ENCODE peak calls at places on chromosome 7, in seven cellular contexts. F, S, C, D, K, Z and B are unnamed samples.

GRCh38 chr7:92810242-92810611 is 26.1 kb downstream of the CDK6 start:
- DNase-seq in F (no peak), S (no peak), C (no peak), D (no peak), K (no peak), Z (peak), B (no peak)

GRCh38 chr7:47627580-47628283 is 45.8 kb upstream of the TNS3 start:
- DNase-seq in F (no peak), S (no peak), C (no peak), D (peak), K (no peak), Z (no peak), B (no peak)

GRCh38 chr7:15314922-15315321 is 246.9 kb downstream of the AGMO start:
- DNase-seq in F (no peak), S (no peak), C (no peak), D (no peak), K (no peak), Z (no peak), B (no peak)

GRCh38 chr7:19284596-19285300 is 139.5 kb upstream of the FERD3L start:
- DNase-seq in F (no peak), S (no peak), C (no peak), D (no peak), K (no peak), Z (no peak), B (no peak)

GRCh38 chr7:130141161-130141857 is 63.9 kb downstream of the TMEM209 start:
- DNase-seq in F (peak), S (no peak), C (no peak), D (no peak), K (peak), Z (peak), B (no peak)

GRCh38 chr7:137667633-137668387 is 179.0 kb downstream of the DGKI start:
- DNase-seq in F (no peak), S (no peak), C (no peak), D (no peak), K (no peak), Z (no peak), B (no peak)

GRCh38 chr7:158946771-158947170 is 90.4 kb downstream of the DYNC2I1 start:
- DNase-seq in F (no peak), S (no peak), C (no peak), D (no peak), K (no peak), Z (no peak), B (no peak)

GRCh38 chr7:101273126-101273525 is 28.2 kb upstream of the FIS1 start:
- DNase-seq in F (no peak), S (no peak), C (no peak), D (no peak), K (no peak), Z (no peak), B (no peak)

GRCh38 chr7:121515181-121515580 is 119.1 kb upstream of the FAM3C start:
- DNase-seq in F (no peak), S (no peak), C (no peak), D (no peak), K (no peak), Z (no peak), B (no peak)

GRCh38 chr7:46035166-46035565 is 114.1 kb upstream of the IGFBP3 start:
- DNase-seq in F (no peak), S (no peak), C (no peak), D (no peak), K (no peak), Z (no peak), B (no peak)

GRCh38 chr7:46032353-46032752 is 111.3 kb upstream of the IGFBP3 start:
- DNase-seq in F (no peak), S (peak), C (no peak), D (no peak), K (no peak), Z (no peak), B (no peak)

GRCh38 chr7:46033592-46033991 is 112.5 kb upstream of the IGFBP3 start:
- DNase-seq in F (no peak), S (no peak), C (no peak), D (no peak), K (no peak), Z (no peak), B (no peak)

GRCh38 chr7:46034056-46034768 is 113.1 kb upstream of the IGFBP3 start:
- DNase-seq in F (no peak), S (no peak), C (no peak), D (no peak), K (no peak), Z (no peak), B (no peak)

DNA sequence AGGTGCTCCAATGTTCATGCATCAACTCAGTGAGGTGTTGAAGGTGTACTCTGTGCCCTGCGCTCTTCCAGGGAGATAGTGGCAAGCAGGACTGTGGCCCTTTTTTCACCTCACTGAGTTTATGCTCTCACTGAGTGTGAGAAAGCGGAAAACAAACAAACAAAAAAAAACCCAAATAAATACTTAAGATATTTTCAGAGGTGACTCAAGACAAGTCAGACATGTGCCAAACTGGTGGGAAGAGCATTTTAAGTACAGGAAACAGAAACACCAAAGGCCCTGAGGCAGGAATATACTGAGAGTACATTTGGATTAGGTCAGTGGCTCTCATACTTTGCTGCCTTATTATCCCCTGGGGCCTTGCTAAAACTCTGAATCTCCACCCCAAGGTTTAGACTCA is 111.9 kb upstream of the IGFBP3 start:
- DNase-seq in F (no peak), S (no peak), C (no peak), D (no peak), K (no peak), Z (no peak), B (peak)
- TF ChIP-seq JUND in F (no peak), S (no peak), C (no peak), D (no peak), K (no peak), Z (no peak), B (no peak)

GRCh38 chr7:143229054-143229790 is 7.4 kb downstream of the TAS2R40 start:
- DNase-seq in F (no peak), S (no peak), C (no peak), D (no peak), K (peak), Z (no peak), B (no peak)

GRCh38 chr7:143225047-143225446 is 3.2 kb downstream of the TAS2R40 start:
- DNase-seq in F (no peak), S (no peak), C (no peak), D (no peak), K (no peak), Z (no peak), B (no peak)

GRCh38 chr7:143230602-143231457 is 9.0 kb downstream of the TAS2R40 start:
- DNase-seq in F (no peak), S (no peak), C (no peak), D (no peak), K (no peak), Z (no peak), B (no peak)

GRCh38 chr7:143223784-143224183 is 1.9 kb downstream of the TAS2R40 start:
- DNase-seq in F (no peak), S (no peak), C (no peak), D (no peak), K (no peak), Z (no peak), B (peak)

DNA sequence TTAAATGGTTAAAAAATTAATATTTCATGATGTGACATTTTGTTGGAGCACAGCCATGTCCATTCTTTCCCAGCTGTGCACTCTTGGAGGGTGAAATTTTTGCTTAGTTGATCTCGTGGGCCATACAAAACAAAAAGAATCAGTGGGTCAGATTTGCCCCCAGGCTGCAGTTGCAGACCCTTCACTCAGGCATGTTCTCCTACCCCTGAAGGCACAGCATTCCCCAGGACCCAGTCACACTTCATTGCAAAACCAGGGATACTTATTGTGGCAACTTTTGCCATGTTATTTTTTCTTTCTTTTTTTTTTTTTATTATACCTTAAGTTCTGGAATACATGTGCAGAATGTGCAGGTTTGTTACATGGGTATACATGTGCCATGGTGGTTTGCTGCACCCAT is 6.0 kb downstream of the TAS2R40 start:
- DNase-seq in F (no peak), S (no peak), C (no peak), D (no peak), K (no peak), Z (no peak), B (no peak)
- TF ChIP-seq JUND in F (no peak), S (no peak), C (no peak), D (no peak), K (no peak), Z (no peak), B (no peak)

GRCh38 chr7:64872809-64873500 is 30.1 kb upstream of the ZNF273 start:
- DNase-seq in F (no peak), S (no peak), C (no peak), D (no peak), K (peak), Z (peak), B (no peak)

GRCh38 chr7:64870656-64871055 is 32.4 kb upstream of the ZNF273 start:
- DNase-seq in F (no peak), S (no peak), C (no peak), D (no peak), K (peak), Z (no peak), B (no peak)

GRCh38 chr7:64872351-64872750 is 30.7 kb upstream of the ZNF273 start:
- DNase-seq in F (no peak), S (no peak), C (no peak), D (no peak), K (no peak), Z (no peak), B (no peak)

GRCh38 chr7:64869912-64870562 is 33.0 kb upstream of the ZNF273 start:
- DNase-seq in F (no peak), S (no peak), C (no peak), D (no peak), K (peak), Z (no peak), B (peak)

DNA sequence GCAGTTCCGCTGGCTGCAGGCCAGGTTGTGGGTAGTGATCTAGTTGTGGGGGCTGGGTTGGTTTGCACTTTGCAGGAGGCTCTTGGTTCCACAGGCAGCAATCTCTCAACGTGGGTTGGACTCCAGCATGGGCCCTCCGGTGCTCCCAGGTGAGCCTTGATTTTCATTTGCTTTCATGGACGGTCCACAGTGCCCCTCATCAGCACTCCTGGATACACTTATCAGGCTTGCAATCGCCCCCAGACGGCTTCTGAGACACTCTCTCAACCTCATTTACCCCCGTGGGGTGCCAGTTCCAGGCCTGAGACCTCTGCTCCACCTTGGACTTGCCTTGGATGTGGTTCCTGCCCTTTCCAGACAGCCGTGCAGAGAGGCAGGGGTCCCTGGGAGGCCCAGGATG is 31.3 kb upstream of the ZNF273 start:
- DNase-seq in F (no peak), S (no peak), C (no peak), D (no peak), K (peak), Z (no peak), B (no peak)
- TF ChIP-seq JUND in F (no peak), S (no peak), C (no peak), D (no peak), K (no peak), Z (no peak), B (no peak)

GRCh38 chr7:1512781-1513656 is 8.8 kb upstream of the INTS1 start:
- DNase-seq in F (no peak), S (no peak), C (peak), D (no peak), K (no peak), Z (peak), B (peak)
- TF ChIP-seq JUND in F (no peak), S (no peak), C (no peak), D (no peak), K (no peak), Z (no peak), B (no peak)

DNA sequence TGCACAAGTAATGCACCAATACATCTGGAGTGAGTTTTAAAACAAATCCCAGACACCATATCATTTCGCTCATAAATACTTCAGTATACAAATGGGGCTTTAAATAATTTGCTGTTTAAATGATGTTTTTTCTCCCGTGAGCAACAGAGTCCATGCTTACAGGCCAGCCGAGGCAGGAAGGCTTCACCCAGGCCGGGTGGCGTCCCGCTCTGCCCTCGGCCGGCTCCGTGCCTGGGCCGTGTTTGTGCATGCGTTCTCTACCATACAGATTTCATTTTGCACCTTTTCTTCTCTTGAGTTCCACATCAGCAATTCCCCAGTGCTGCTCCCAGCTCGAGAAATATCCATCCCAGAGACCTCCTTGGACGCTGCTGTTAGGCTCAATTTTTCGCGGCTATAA is 91.8 kb downstream of the MICALL2 start:
- DNase-seq in F (no peak), S (no peak), C (no peak), D (no peak), K (peak), Z (no peak), B (no peak)
- TF ChIP-seq JUND in F (no peak), S (no peak), C (no peak), D (no peak), K (no peak), Z (no peak), B (no peak)

GRCh38 chr7:13181221-13181620 is 493.8 kb downstream of the ARL4A start:
- DNase-seq in F (no peak), S (no peak), C (no peak), D (no peak), K (no peak), Z (no peak), B (no peak)

GRCh38 chr7:13179775-13180448 is 492.5 kb downstream of the ARL4A start:
- DNase-seq in F (no peak), S (no peak), C (no peak), D (no peak), K (no peak), Z (no peak), B (no peak)

DNA sequence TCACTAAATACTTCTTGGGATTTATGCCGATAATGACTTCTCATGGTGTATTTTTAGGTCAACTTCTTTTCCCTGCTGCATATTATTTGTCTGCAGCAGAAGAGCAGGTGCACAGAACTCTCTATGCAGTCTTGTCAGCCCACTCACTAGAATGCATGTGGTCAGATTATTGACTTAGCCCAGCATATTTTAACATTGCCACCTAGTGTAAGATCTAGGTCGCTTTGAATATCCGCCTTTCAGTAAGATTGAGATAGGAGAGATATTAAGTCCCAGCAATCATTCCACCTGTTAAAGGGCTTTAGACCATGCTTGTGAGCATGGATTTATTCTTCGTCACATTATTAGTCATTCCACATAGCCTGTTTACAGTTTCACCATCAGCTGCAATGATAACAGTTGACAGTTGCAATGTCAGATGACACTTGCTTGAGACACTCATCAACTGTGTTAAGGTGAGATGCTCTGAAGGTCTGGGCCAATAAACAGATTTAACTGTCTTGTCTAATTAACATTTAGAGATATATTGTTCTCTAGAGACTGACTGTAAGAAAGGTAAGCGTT is 491.7 kb downstream of the ARL4A start:
- DNase-seq in F (no peak), S (peak), C (no peak), D (no peak), K (peak), Z (peak), B (no peak)
- TF ChIP-seq JUND in F (no peak), S (no peak), C (no peak), D (no peak), K (no peak), Z (no peak), B (no peak)